ENCODE peak calls at places on chromosomes 2 and 18, in seven cellular contexts. E is Panc1; S is mucosa of descending colon; L is sigmoid colon; D is esophagus squamous epithelium; Y is MG63; A is naive thymus-derived CD4-positive, alpha-beta T cell. J is an unnamed sample.
A peak's percentile ranks its signal among the peaks of the same experiment; 100 is the strongest.

GRCh38 chr18:38801640-38802039 is 1236.0 kb upstream of the CELF4 start:
- DNase-seq in E (no peak), S (no peak), L (no peak), D (no peak), Y (no peak), A (no peak), J (no peak)

GRCh38 chr2:86160156-86160952 is 34.9 kb downstream of the IMMT start:
- DNase-seq in E (no peak), S (no peak), L (no peak), D (no peak), Y (no peak), A (no peak), J (no peak)

GRCh38 chr2:186884585-186884984 is 35.6 kb upstream of the ZSWIM2 start:
- DNase-seq in E (no peak), S (no peak), L (no peak), D (no peak), Y (no peak), A (no peak), J (no peak)

GRCh38 chr18:2963048-2963447 is 49.9 kb downstream of the LPIN2 start:
- DNase-seq in E (no peak), S (no peak), L (no peak), D (no peak), Y (no peak), A (peak; percentile 80), J (no peak)

GRCh38 chr2:231615058-231615671 is 22.5 kb downstream of the TEX44 start:
- DNase-seq in E (no peak), S (no peak), L (peak; percentile 74), D (no peak), Y (no peak), A (no peak), J (no peak)

GRCh38 chr2:217551229-217551909 is 451.4 kb downstream of the TNS1 start:
- DNase-seq in E (no peak), S (no peak), L (no peak), D (no peak), Y (peak; percentile 46), A (no peak), J (no peak)

GRCh38 chr2:61538920-61539559 is 884 bp upstream of the XPO1 start:
- DNase-seq in E (peak; percentile 24), S (peak; percentile 39), L (peak; percentile 68), D (no peak), Y (peak; percentile 37), A (peak; percentile 60), J (peak; percentile 11)

GRCh38 chr2:238441262-238442114 is 14.8 kb downstream of the ASB1 start:
- DNase-seq in E (no peak), S (no peak), L (no peak), D (no peak), Y (no peak), A (no peak), J (no peak)

GRCh38 chr2:176129825-176130152 is 284 bp downstream of the HOXD8 start:
- DNase-seq in E (no peak), S (peak; percentile 60), L (peak; percentile 75), D (no peak), Y (no peak), A (no peak), J (no peak)

GRCh38 chr2:235545369-235546150 is 51.7 kb downstream of the AGAP1 start:
- DNase-seq in E (no peak), S (no peak), L (peak; percentile 46), D (no peak), Y (no peak), A (no peak), J (no peak)

GRCh38 chr2:12076810-12077209 is 330.4 kb downstream of the LPIN1 start:
- DNase-seq in E (no peak), S (no peak), L (no peak), D (no peak), Y (no peak), A (no peak), J (no peak)

GRCh38 chr2:164257794-164258193 is 363.5 kb downstream of the GRB14 start:
- DNase-seq in E (no peak), S (no peak), L (no peak), D (no peak), Y (peak; percentile 49), A (no peak), J (no peak)

GRCh38 chr2:20304411-20304810 is 46.2 kb downstream of the PUM2 start:
- DNase-seq in E (no peak), S (no peak), L (no peak), D (no peak), Y (no peak), A (no peak), J (no peak)

GRCh38 chr2:113720167-113720566 is 36.3 kb downstream of the SLC35F5 start:
- DNase-seq in E (no peak), S (no peak), L (no peak), D (no peak), Y (no peak), A (peak; percentile 2), J (no peak)
- H3K36me3 ChIP-seq in E (peaks cover 8% of the 10 kb centered on the region), S (no peaks in the 10 kb centered on the region), L (peaks cover 63% of the 10 kb centered on the region), D (no peaks in the 10 kb centered on the region), Y (peaks cover 6% of the 10 kb centered on the region), A (no peaks in the 10 kb centered on the region), J (peaks cover 22% of the 10 kb centered on the region)

DNA sequence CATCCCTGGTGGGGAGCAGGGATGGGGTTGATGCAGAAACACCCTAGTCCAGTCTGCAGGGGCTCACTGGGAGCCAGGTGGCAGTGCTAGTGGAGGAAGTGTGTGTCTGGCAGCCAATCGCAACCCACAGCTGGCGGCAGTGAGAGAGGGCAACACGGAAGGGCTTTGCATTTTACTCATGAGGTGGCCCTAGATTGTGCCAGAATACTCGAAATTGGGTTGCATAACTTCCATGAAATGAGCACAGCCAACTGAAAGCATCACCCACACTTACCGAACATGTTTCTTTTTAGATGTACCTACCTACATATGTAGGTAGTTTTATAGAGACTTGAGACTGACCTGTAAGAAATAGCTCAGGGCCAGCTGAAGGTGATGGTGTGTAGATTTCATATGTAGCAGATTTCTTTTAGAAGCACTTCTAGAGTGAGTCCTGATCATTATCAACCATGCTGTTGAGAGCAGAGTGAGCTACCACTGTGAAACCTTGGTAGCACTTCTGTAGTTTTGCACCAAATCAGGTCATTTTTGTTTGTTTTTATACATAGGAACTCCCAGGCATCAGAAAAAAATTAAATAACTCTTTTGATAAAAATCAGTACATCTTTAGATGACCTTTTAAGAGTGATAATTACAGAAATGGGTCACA is 13.0 kb downstream of the IL18R1 start:
- DNase-seq in E (no peak), S (no peak), L (no peak), D (no peak), Y (no peak), A (no peak), J (no peak)
- H3K36me3 ChIP-seq in E (no peaks in the 10 kb centered on the region), S (no peaks in the 10 kb centered on the region), L (no peaks in the 10 kb centered on the region), D (no peaks in the 10 kb centered on the region), Y (no peaks in the 10 kb centered on the region), A (no peaks in the 10 kb centered on the region), J (peaks cover 32% of the 10 kb centered on the region)

DNA sequence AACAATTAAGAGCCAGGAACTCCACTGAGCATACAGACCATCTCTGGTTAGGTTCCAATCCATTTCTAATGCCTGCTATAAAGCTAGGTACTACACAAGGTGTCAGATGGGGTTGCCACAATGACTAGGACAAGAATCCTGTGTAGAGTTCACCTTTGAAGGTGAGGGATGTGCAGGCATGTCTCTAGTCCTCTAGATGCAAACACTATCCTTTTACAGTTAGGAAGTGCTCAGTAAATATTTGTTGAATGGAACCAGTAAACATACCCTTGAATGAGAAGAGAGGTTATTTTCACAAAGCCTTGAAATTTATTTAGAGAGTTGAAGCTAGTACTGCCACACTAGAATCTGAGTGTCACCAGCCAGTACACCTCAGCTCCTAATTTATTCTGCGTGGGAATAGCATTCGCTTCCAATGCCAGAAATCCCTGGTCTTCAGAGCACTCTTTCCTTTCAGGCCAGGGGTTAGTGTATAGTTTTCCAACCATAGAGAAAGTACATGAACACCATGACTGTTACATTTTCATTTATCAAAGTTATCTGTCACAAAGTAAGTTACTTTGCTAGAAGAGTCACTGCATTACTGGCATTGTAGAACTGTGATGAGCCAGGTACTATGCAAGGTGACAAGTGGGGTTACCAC is 48.3 kb downstream of the STAT1 start:
- DNase-seq in E (no peak), S (no peak), L (no peak), D (no peak), Y (no peak), A (no peak), J (no peak)
- H3K36me3 ChIP-seq in E (peaks cover 57% of the 10 kb centered on the region), S (peaks cover 3% of the 10 kb centered on the region), L (peaks cover 92% of the 10 kb centered on the region), D (peaks cover 3% of the 10 kb centered on the region), Y (peaks cover 95% of the 10 kb centered on the region), A (peaks cover 33% of the 10 kb centered on the region), J (peaks cover 48% of the 10 kb centered on the region)

GRCh38 chr2:47054036-47054555 is 101.0 kb downstream of the STPG4 start:
- DNase-seq in E (no peak), S (no peak), L (no peak), D (no peak), Y (no peak), A (no peak), J (no peak)
- H3K36me3 ChIP-seq in E (no peaks in the 10 kb centered on the region), S (no peaks in the 10 kb centered on the region), L (peaks cover 20% of the 10 kb centered on the region), D (peaks cover 14% of the 10 kb centered on the region), Y (peaks cover 46% of the 10 kb centered on the region), A (no peaks in the 10 kb centered on the region), J (peaks cover 52% of the 10 kb centered on the region)

GRCh38 chr2:63874204-63875134 is 32.8 kb downstream of the UGP2 start:
- DNase-seq in E (no peak), S (no peak), L (no peak), D (no peak), Y (no peak), A (no peak), J (no peak)

GRCh38 chr2:63875758-63876710 is 34.3 kb downstream of the UGP2 start:
- DNase-seq in E (no peak), S (no peak), L (no peak), D (no peak), Y (no peak), A (no peak), J (no peak)

GRCh38 chr2:63871864-63872263 is 30.2 kb downstream of the UGP2 start:
- DNase-seq in E (no peak), S (no peak), L (no peak), D (no peak), Y (no peak), A (no peak), J (no peak)

GRCh38 chr2:63872571-63873328 is 31.1 kb downstream of the UGP2 start:
- DNase-seq in E (no peak), S (no peak), L (no peak), D (no peak), Y (no peak), A (no peak), J (peak; percentile 29)

GRCh38 chr2:63875143-63875542 is 33.4 kb downstream of the UGP2 start:
- DNase-seq in E (no peak), S (no peak), L (no peak), D (no peak), Y (no peak), A (no peak), J (no peak)
- H3K36me3 ChIP-seq in E (no peaks in the 10 kb centered on the region), S (no peaks in the 10 kb centered on the region), L (no peaks in the 10 kb centered on the region), D (no peaks in the 10 kb centered on the region), Y (peaks cover 34% of the 10 kb centered on the region), A (no peaks in the 10 kb centered on the region), J (peaks cover 64% of the 10 kb centered on the region)

J was measured in heart right ventricle.